ENCODE peak calls at places on chromosome 11, in five cellular contexts. Q, S, G, K and V are unnamed samples.

GRCh38 chr11:116326146-116326545 is 446.6 kb downstream of the BUD13 start:
- DNase-seq in Q (no peak), S (no peak), G (no peak), K (no peak), V (no peak)

GRCh38 chr11:17578296-17578695 is 31.2 kb downstream of the OTOG start:
- DNase-seq in Q (no peak), S (peak; percentile 2), G (no peak), K (no peak), V (no peak)

GRCh38 chr11:109697140-109697843 is 275.3 kb downstream of the C11orf87 start:
- DNase-seq in Q (no peak), S (no peak), G (no peak), K (no peak), V (peak; percentile 8)

GRCh38 chr11:79325851-79326250 is 115.0 kb downstream of the TENM4 start:
- DNase-seq in Q (no peak), S (no peak), G (no peak), K (no peak), V (no peak)

GRCh38 chr11:17839973-17840611 is 105.5 kb downstream of the KCNC1 start:
- DNase-seq in Q (no peak), S (no peak), G (no peak), K (no peak), V (no peak)

GRCh38 chr11:108693852-108694251 is 29.0 kb downstream of the DDX10 start:
- DNase-seq in Q (no peak), S (no peak), G (no peak), K (no peak), V (no peak)

GRCh38 chr11:22467248-22467647 is 129.1 kb downstream of the SLC17A6 start:
- DNase-seq in Q (no peak), S (no peak), G (no peak), K (no peak), V (no peak)

GRCh38 chr11:15816270-15816871 is 540.0 kb downstream of the SOX6 start:
- DNase-seq in Q (no peak), S (no peak), G (no peak), K (no peak), V (no peak)

GRCh38 chr11:62150887-62151736 is 27.3 kb downstream of the INCENP start:
- DNase-seq in Q (peak; percentile 25), S (peak; percentile 16), G (no peak), K (no peak), V (no peak)

GRCh38 chr11:8061555-8062428 is 19.2 kb upstream of the TUB start:
- DNase-seq in Q (no peak), S (peak; percentile 15), G (peak; percentile 66), K (no peak), V (no peak)

GRCh38 chr11:72203163-72203562 is 11.2 kb downstream of the FOLR1 start:
- DNase-seq in Q (peak; percentile 22), S (no peak), G (no peak), K (no peak), V (no peak)

GRCh38 chr11:83087035-83087434 is 15.3 kb upstream of the RAB30 start:
- DNase-seq in Q (no peak), S (no peak), G (no peak), K (no peak), V (no peak)

GRCh38 chr11:35134403-35135126 is 4.4 kb upstream of the CD44 start:
- DNase-seq in Q (no peak), S (no peak), G (no peak), K (no peak), V (no peak)

GRCh38 chr11:73379189-73379880 is 3.1 kb downstream of the RELT start:
- DNase-seq in Q (no peak), S (peak; percentile 93), G (no peak), K (no peak), V (no peak)

GRCh38 chr11:30453705-30454104 is 130.8 kb downstream of the ARL14EP start:
- DNase-seq in Q (no peak), S (no peak), G (no peak), K (no peak), V (no peak)

GRCh38 chr11:73274722-73275380 is 2.7 kb downstream of the P2RY6 start:
- DNase-seq in Q (peak; percentile 46), S (no peak), G (peak; percentile 62), K (no peak), V (no peak)

GRCh38 chr11:123304828-123305530 is 109.9 kb upstream of the CLMP start:
- DNase-seq in Q (no peak), S (no peak), G (no peak), K (no peak), V (no peak)

GRCh38 chr11:78229106-78229505 is 40.4 kb downstream of the USP35 start:
- DNase-seq in Q (no peak), S (no peak), G (no peak), K (no peak), V (no peak)

GRCh38 chr11:36431429-36432092 is 78.5 kb downstream of the TRAF6 start:
- DNase-seq in Q (peak; percentile 87), S (peak; percentile 27), G (peak; percentile 90), K (no peak), V (no peak)

GRCh38 chr11:118042126-118042525 is 34.8 kb upstream of the TMPRSS4 start:
- DNase-seq in Q (no peak), S (no peak), G (no peak), K (no peak), V (no peak)

GRCh38 chr11:79857404-79857803 is 416.6 kb upstream of the TENM4 start:
- DNase-seq in Q (no peak), S (no peak), G (no peak), K (no peak), V (no peak)

GRCh38 chr11:58923300-58923788 is 15.9 kb upstream of the GLYATL1 start:
- DNase-seq in Q (no peak), S (no peak), G (no peak), K (no peak), V (no peak)

GRCh38 chr11:9205596-9205995 is 59.6 kb downstream of the DENND5A start:
- DNase-seq in Q (no peak), S (no peak), G (no peak), K (no peak), V (no peak)

GRCh38 chr11:87596176-87596575 is 558.4 kb downstream of the TMEM135 start:
- DNase-seq in Q (no peak), S (no peak), G (no peak), K (no peak), V (no peak)

GRCh38 chr11:43631732-43632131 is 48.8 kb upstream of the HSD17B12 start:
- DNase-seq in Q (no peak), S (no peak), G (no peak), K (no peak), V (no peak)

GRCh38 chr11:12206529-12206928 is 96.1 kb downstream of the MICAL2 start:
- DNase-seq in Q (no peak), S (no peak), G (no peak), K (no peak), V (no peak)

GRCh38 chr11:107184936-107185335 is 166.7 kb upstream of the GUCY1A2 start:
- DNase-seq in Q (no peak), S (no peak), G (no peak), K (no peak), V (no peak)

DNA sequence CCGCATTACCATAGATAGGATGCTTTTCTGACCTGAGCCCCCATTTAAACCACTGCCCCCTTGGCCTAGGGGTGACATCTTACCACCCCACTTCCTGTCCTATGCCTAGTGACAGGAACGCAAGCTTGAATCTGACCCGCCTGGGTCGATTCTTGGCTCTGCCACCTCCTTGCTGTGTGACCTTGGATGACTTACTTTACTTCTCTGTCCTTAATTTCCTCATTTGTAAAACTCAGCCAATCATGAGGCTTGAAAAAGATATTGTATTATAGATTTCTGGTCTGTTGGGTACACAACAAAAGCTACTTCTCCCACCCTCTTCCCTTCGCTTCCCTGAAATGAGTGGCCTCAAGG is 39.2 kb upstream of the CDON start:
- DNase-seq in Q (no peak), S (no peak), G (no peak), K (no peak), V (no peak)
- H3K4me1 ChIP-seq in Q (no peaks in the 10 kb centered on the region), S (peaks cover 17% of the 10 kb centered on the region), G (peaks cover 26% of the 10 kb centered on the region), K (no peaks in the 10 kb centered on the region), V (no peaks in the 10 kb centered on the region)

DNA sequence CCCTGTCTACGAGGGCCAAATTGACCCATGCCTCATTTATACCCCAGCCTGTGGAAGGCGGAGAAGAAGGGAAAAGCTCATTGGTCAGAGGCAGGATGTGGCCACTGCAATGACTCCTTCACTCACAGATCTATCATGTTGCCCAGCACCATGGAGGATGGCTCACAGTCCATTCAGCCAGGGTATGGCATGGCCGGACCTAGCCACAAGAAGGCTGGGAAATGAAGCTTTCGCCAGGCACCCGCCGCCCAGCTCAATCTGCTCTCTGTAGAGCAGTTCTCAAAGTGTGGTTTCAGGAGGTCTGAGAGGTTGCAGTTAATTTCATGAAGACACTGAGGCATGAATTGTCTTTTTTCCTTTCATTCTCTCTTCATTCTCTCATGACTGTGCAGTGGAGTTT is 40.6 kb upstream of the LINC01488 start:
- DNase-seq in Q (no peak), S (no peak), G (peak; percentile 19), K (no peak), V (no peak)
- H3K4me1 ChIP-seq in Q (peaks cover 9% of the 10 kb centered on the region), S (peaks cover 33% of the 10 kb centered on the region), G (peaks cover 27% of the 10 kb centered on the region), K (peaks cover 17% of the 10 kb centered on the region), V (no peaks in the 10 kb centered on the region)

DNA sequence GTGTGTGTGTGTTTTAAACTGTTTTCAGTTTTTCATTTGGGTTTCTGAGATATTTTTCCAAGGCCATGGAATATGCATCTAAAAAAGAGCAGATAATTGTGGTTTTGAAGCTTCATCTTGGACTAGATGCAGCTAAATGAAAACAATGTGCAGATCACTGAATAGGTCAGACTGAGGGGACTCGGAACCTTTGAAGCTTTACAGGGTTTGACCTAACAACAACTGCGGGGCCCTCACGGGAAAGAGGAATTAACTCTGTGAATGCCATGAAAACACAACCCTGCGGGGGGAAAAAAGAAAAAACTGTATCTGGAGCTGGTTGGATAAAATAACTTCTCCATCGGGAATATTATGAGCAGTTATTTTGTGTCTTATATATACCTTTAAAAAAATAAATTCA is 76.6 kb downstream of the YAP1 start:
- DNase-seq in Q (no peak), S (no peak), G (no peak), K (no peak), V (no peak)
- H3K4me1 ChIP-seq in Q (no peaks in the 10 kb centered on the region), S (peaks cover 25% of the 10 kb centered on the region), G (peaks cover 32% of the 10 kb centered on the region), K (no peaks in the 10 kb centered on the region), V (no peaks in the 10 kb centered on the region)

DNA sequence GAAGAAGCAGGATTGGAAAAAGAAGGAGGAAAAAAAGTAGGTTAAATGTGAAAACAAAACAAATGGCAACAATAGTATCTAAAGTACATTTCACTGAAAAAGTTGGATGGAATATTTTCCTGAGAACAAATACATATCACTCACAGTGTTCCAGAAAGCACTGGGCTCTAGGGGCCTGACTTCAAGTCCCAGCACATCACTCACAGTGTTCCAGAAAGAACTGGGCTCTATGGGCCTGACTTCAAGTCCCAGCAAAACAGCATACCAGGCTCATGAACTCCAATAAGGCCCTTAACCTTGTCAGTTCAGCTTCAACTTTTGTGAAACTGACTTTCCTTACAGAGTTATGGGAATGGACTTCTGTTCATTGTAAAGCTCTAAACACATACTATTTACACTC is 46.0 kb upstream of the CCDC34 start:
- DNase-seq in Q (no peak), S (no peak), G (no peak), K (no peak), V (no peak)
- H3K4me1 ChIP-seq in Q (no peaks in the 10 kb centered on the region), S (no peaks in the 10 kb centered on the region), G (no peaks in the 10 kb centered on the region), K (no peaks in the 10 kb centered on the region), V (no peaks in the 10 kb centered on the region)